ENCODE peak calls at places on chromosome 12, in six cellular contexts. K is kidney glomerular epithelial cell; X is amygdala; P is heart left ventricle; S is NCI-H1436; D is activated T-helper 1 cell treated with anti-CD3 and anti-CD28 coated beads, Interleukin-12 subunit alpha, Interleukin-12 subunit beta, Interleukin-2, Interleukin-4 antibody, amounts not matched to agents 30 ng/mL and 10 ng/mL and 1 ng/mL, durations not matched to agents 14 hours and 24 hours and 36 hours. I is an unnamed sample.

GRCh38 chr12:98653866-98654493 is 8.9 kb downstream of the APAF1 start:
- DNase-seq in K (peak), X (no peak), P (no peak), S (peak), D (no peak), I (peak)

GRCh38 chr12:7289743-7290142 is 14.1 kb upstream of the ACSM4 start:
- DNase-seq in K (no peak), X (no peak), P (no peak), S (no peak), D (no peak), I (no peak)

GRCh38 chr12:52029686-52030085 is 21.6 kb upstream of the NR4A1 start:
- DNase-seq in K (peak), X (peak), P (peak), S (peak), D (no peak), I (peak)

GRCh38 chr12:80877706-80878384 is 59.9 kb downstream of the LIN7A start:
- DNase-seq in K (no peak), X (no peak), P (no peak), S (peak), D (no peak), I (peak)

GRCh38 chr12:99771659-99772058 is 124.1 kb downstream of the GARIN6 start:
- DNase-seq in K (no peak), X (no peak), P (no peak), S (no peak), D (no peak), I (no peak)

GRCh38 chr12:37672655-37673260 is 643.8 kb upstream of the ALG10B start:
- DNase-seq in K (no peak), X (no peak), P (no peak), S (no peak), D (no peak), I (no peak)

GRCh38 chr12:52183544-52183910 is 8.3 kb downstream of the KRT80 start:
- DNase-seq in K (no peak), X (peak), P (no peak), S (no peak), D (no peak), I (no peak)

GRCh38 chr12:90808568-90808967 is 146.4 kb downstream of the CCER1 start:
- DNase-seq in K (no peak), X (no peak), P (no peak), S (no peak), D (no peak), I (no peak)

GRCh38 chr12:121038861-121039654 is at the start of gene OASL:
- DNase-seq in K (peak), X (peak), P (peak), S (no peak), D (peak), I (no peak)

GRCh38 chr12:125187148-125187733 is 122.0 kb downstream of the AACS start:
- DNase-seq in K (no peak), X (no peak), P (no peak), S (no peak), D (no peak), I (no peak)

I was measured in mesenchymal stem cell.